ENCODE peak calls at places on chromosomes 1 and 21, in eight cellular contexts. B, V, Q, C, A, X, H and J are unnamed samples.

GRCh38 chr1:193185206-193185605 is 1.2 kb downstream of the B3GALT2 start:
- DNase-seq in V (no peak), H (no peak), B (no peak), C (no peak), A (no peak), X (no peak), Q (no peak), J (no peak)

GRCh38 chr21:41970099-41970391 is 16.2 kb upstream of the C2CD2 start:
- DNase-seq in A (no peak), X (no peak), V (no peak), C (no peak), H (no peak), B (no peak), Q (no peak), J (no peak)

GRCh38 chr1:55313903-55314302 is 98.7 kb upstream of the USP24 start:
- DNase-seq in B (peak; percentile 38), X (no peak), Q (no peak), A (no peak), V (no peak), C (no peak), H (no peak), J (no peak)

GRCh38 chr1:184030433-184031126 is 6.9 kb downstream of the COLGALT2 start:
- DNase-seq in X (peak; percentile 60), Q (no peak), V (no peak), C (no peak), H (no peak), A (peak; percentile 26), B (no peak), J (peak; percentile 8)

GRCh38 chr21:42208801-42209490 is 10.0 kb upstream of the ABCG1 start:
- DNase-seq in Q (no peak), H (no peak), V (no peak), A (no peak), C (no peak), B (no peak), X (no peak), J (no peak)

GRCh38 chr1:24216254-24216653 is 29.2 kb upstream of the IFNLR1 start:
- DNase-seq in V (peak; percentile 33), Q (no peak), C (no peak), X (peak; percentile 22), B (no peak), H (no peak), A (no peak), J (no peak)

GRCh38 chr1:208100906-208101305 is 143.3 kb downstream of the PLXNA2 start:
- DNase-seq in X (no peak), H (peak; percentile 10), Q (no peak), B (peak; percentile 49), C (no peak), A (no peak), V (no peak), J (no peak)

GRCh38 chr1:24186993-24187790 is at the start of gene IFNLR1:
- DNase-seq in Q (no peak), A (peak; percentile 55), H (no peak), C (peak; percentile 92), B (no peak), X (peak; percentile 74), V (peak; percentile 89), J (peak; percentile 60)

GRCh38 chr1:155970531-155971167 is 7.7 kb downstream of the ARHGEF2 start:
- DNase-seq in H (peak; percentile 85), Q (no peak), V (no peak), X (no peak), A (no peak), C (peak; percentile 43), B (peak; percentile 88), J (peak; percentile 65)

GRCh38 chr1:198734323-198735008 is 95.6 kb downstream of the PTPRC start:
- DNase-seq in C (peak; percentile 58), B (no peak), A (no peak), X (no peak), V (no peak), H (no peak), Q (no peak), J (no peak)

GRCh38 chr1:205168291-205168690 is 43.2 kb downstream of the DSTYK start:
- DNase-seq in X (no peak), C (no peak), V (no peak), B (peak; percentile 44), H (no peak), A (no peak), Q (no peak), J (no peak)

GRCh38 chr1:115697619-115698018 is 55.8 kb downstream of the VANGL1 start:
- DNase-seq in Q (no peak), B (no peak), X (no peak), H (no peak), A (no peak), C (no peak), V (no peak), J (no peak)

GRCh38 chr1:27504588-27505419 is 14.8 kb upstream of the WASF2 start:
- DNase-seq in B (peak; percentile 49), Q (no peak), V (peak; percentile 78), X (no peak), C (no peak), A (peak; percentile 76), H (peak; percentile 57), J (peak; percentile 76)
- H2AFZ ChIP-seq in B (peak overlapping the region; percentile 92), Q (peak overlapping the region; percentile 3), V (peak overlapping the region; percentile 55), X (no peak overlapping the region), C (no peak overlapping the region), A (peak overlapping the region; percentile 89), H (peak overlapping the region; percentile 89), J (peak overlapping the region; percentile 20)

GRCh38 chr1:1900883-1901640 is 10.2 kb upstream of the GNB1 start:
- DNase-seq in H (no peak), B (no peak), A (no peak), Q (no peak), V (no peak), X (no peak), C (no peak), J (no peak)

GRCh38 chr1:1899967-1900327 is 9.1 kb upstream of the GNB1 start:
- DNase-seq in A (no peak), B (no peak), X (no peak), Q (no peak), V (no peak), C (no peak), H (no peak), J (no peak)

GRCh38 chr1:1898246-1898933 is 7.5 kb upstream of the GNB1 start:
- DNase-seq in X (no peak), A (no peak), C (no peak), H (no peak), V (no peak), Q (no peak), B (no peak), J (no peak)

GRCh38 chr1:1901641-1902294 is 10.9 kb upstream of the GNB1 start:
- DNase-seq in X (no peak), A (no peak), Q (no peak), C (no peak), H (no peak), V (peak; percentile 2), B (no peak), J (no peak)

GRCh38 chr1:1899266-1899966 is 8.5 kb upstream of the GNB1 start:
- DNase-seq in B (no peak), V (no peak), Q (no peak), C (no peak), H (no peak), X (peak; percentile 34), A (no peak), J (no peak)
- H2AFZ ChIP-seq in B (no peak overlapping the region), V (no peak overlapping the region), Q (no peak overlapping the region), C (no peak overlapping the region), H (peak overlapping the region; percentile 44), X (no peak overlapping the region), A (no peak overlapping the region), J (no peak overlapping the region)

GRCh38 chr21:36640260-36641244 is 58.4 kb upstream of the SIM2 start:
- DNase-seq in X (peak; percentile 58), H (no peak), C (no peak), V (no peak), B (peak; percentile 23), A (no peak), Q (no peak), J (peak; percentile 11)
- H2AFZ ChIP-seq in X (peak overlapping the region; percentile 14), H (no peak overlapping the region), C (no peak overlapping the region), V (no peak overlapping the region), B (no peak overlapping the region), A (no peak overlapping the region), Q (no peak overlapping the region), J (no peak overlapping the region)

DNA sequence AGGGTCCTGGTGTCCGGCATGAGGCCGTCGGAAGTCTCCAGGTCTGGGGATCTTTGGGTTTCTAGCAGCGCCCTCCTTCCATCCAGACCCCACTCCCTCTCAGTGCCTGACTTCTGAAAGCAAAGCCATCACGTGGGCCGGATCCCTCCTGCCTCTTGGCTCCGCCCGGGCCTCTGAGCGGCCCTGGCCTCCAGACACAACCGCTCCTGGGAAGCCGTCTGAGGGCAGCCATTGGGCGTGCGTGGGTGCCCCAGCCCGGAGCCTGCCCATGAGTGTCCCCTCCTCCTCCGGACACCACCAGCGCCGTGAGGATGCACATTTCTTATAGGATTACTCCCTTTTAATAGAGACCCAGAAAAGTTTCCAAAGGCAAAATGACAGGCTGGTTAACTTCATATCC is 137.0 kb upstream of the ARHGEF16 start:
- DNase-seq in V (no peak), A (no peak), H (no peak), C (no peak), X (no peak), Q (no peak), B (no peak), J (no peak)
- H2AFZ ChIP-seq in V (no peak overlapping the region), A (no peak overlapping the region), H (no peak overlapping the region), C (no peak overlapping the region), X (no peak overlapping the region), Q (no peak overlapping the region), B (no peak overlapping the region), J (no peak overlapping the region)

DNA sequence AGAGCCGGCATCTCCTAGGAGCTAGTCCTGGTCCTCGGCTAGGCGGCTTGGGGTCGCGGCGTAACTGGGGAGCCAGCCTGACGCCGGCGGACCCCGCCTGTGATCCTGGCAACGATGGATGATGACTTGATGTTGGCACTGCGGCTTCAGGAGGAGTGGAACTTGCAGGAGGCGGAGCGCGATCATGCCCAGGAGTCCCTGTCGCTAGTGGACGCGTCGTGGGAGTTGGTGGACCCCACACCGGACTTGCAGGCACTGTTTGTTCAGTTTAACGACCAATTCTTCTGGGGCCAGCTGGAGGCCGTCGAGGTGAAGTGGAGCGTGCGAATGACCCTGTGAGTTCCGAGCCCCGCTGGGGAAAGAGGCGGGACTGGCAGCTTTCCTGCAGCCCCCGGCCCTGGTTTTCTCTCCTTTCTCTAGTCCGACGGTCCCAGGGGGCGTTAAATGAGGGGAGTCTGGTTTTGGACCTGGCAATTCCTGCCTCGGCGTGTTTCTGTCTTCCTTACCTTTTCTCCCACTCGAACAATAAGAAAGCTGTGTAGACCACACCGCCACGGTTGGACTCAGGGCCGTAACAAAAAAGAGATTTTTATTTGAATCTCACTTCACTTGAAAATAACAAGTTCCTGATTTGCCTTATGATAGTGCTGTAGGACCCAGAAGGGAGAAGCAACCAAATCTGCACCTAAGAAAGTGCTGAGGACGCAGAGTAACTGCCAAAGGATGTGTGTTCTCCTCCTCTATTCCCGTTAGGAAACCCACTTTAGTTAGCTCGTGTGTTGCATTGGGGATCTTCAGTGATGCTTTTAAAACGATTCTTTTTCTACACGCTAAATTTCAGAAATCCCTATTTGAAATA is at the start of gene SPRTN:
- DNase-seq in V (no peak), H (peak; percentile 25), B (peak; percentile 10), X (peak; percentile 12), C (no peak), A (peak; percentile 11), Q (no peak), J (no peak)
- H2AFZ ChIP-seq in V (peak within 1 kb of the TSS; percentile 76), H (peak within 1 kb of the TSS; percentile 87), B (peak within 1 kb of the TSS; percentile 92), X (peak within 1 kb of the TSS; percentile 89), C (peak within 1 kb of the TSS; percentile 98), A (peak within 1 kb of the TSS; percentile 96), Q (peak within 1 kb of the TSS; percentile 95), J (peak within 1 kb of the TSS; percentile 95)

GRCh38 chr1:216826206-216826605 is 103.0 kb upstream of the ESRRG start:
- DNase-seq in X (no peak), A (no peak), H (no peak), C (no peak), V (no peak), Q (no peak), B (no peak), J (no peak)
- H2AFZ ChIP-seq in X (no peak overlapping the region), A (no peak overlapping the region), H (no peak overlapping the region), C (no peak overlapping the region), V (no peak overlapping the region), Q (no peak overlapping the region), B (no peak overlapping the region), J (no peak overlapping the region)